ENCODE peak calls at places on chromosome 3, in five cellular contexts. One of them, this sample, is unnamed.

GRCh38 chr3:114404590-114404989 is 110.8 kb downstream of the TIGIT start:
- DNase-seq in Calu3: no peak
- DNase-seq in fibroblast of the conjunctiva: no peak
- DNase-seq in brain microvascular endothelial cell: peak
- DNase-seq in A549: no peak
- DNase-seq in this sample: no peak

GRCh38 chr3:30518201-30518864 is 88.1 kb upstream of the TGFBR2 start:
- DNase-seq in Calu3: no peak
- DNase-seq in fibroblast of the conjunctiva: peak
- DNase-seq in brain microvascular endothelial cell: no peak
- DNase-seq in A549: peak
- DNase-seq in this sample: no peak

GRCh38 chr3:72829701-72830100 is 18.5 kb downstream of the SHQ1 start:
- DNase-seq in Calu3: no peak
- DNase-seq in fibroblast of the conjunctiva: no peak
- DNase-seq in brain microvascular endothelial cell: no peak
- DNase-seq in A549: no peak
- DNase-seq in this sample: no peak

GRCh38 chr3:126339466-126339865 is 17.7 kb downstream of the KLF15 start:
- DNase-seq in Calu3: peak
- DNase-seq in fibroblast of the conjunctiva: no peak
- DNase-seq in brain microvascular endothelial cell: no peak
- DNase-seq in A549: no peak
- DNase-seq in this sample: no peak

GRCh38 chr3:175287361-175287963 is 428.3 kb downstream of the NAALADL2 start:
- DNase-seq in Calu3: no peak
- DNase-seq in fibroblast of the conjunctiva: no peak
- DNase-seq in brain microvascular endothelial cell: peak
- DNase-seq in A549: no peak
- DNase-seq in this sample: no peak

GRCh38 chr3:136753112-136753939 is 1.1 kb upstream of the STAG1 start:
- DNase-seq in Calu3: no peak
- DNase-seq in fibroblast of the conjunctiva: no peak
- DNase-seq in brain microvascular endothelial cell: no peak
- DNase-seq in A549: no peak
- DNase-seq in this sample: no peak

GRCh38 chr3:140093742-140094141 is 158.8 kb downstream of the CLSTN2 start:
- DNase-seq in Calu3: peak
- DNase-seq in fibroblast of the conjunctiva: peak
- DNase-seq in brain microvascular endothelial cell: peak
- DNase-seq in A549: no peak
- DNase-seq in this sample: peak

GRCh38 chr3:76495216-76495615 is 544.7 kb upstream of the ROBO2 start:
- DNase-seq in Calu3: no peak
- DNase-seq in fibroblast of the conjunctiva: no peak
- DNase-seq in brain microvascular endothelial cell: no peak
- DNase-seq in A549: no peak
- DNase-seq in this sample: no peak

GRCh38 chr3:196193037-196193737 is 18.0 kb downstream of the ZDHHC19 start:
- DNase-seq in Calu3: no peak
- DNase-seq in fibroblast of the conjunctiva: no peak
- DNase-seq in brain microvascular endothelial cell: no peak
- DNase-seq in A549: no peak
- DNase-seq in this sample: no peak

GRCh38 chr3:195209836-195210551 is 61.0 kb downstream of the XXYLT1 start:
- DNase-seq in Calu3: no peak
- DNase-seq in fibroblast of the conjunctiva: peak
- DNase-seq in brain microvascular endothelial cell: no peak
- DNase-seq in A549: no peak
- DNase-seq in this sample: no peak

GRCh38 chr3:110625126-110625798 is 446.4 kb upstream of the NECTIN3 start:
- DNase-seq in Calu3: no peak
- DNase-seq in fibroblast of the conjunctiva: no peak
- DNase-seq in brain microvascular endothelial cell: no peak
- DNase-seq in A549: no peak
- DNase-seq in this sample: no peak

GRCh38 chr3:46107682-46108081 is 80.4 kb upstream of the XCR1 start:
- DNase-seq in Calu3: no peak
- DNase-seq in fibroblast of the conjunctiva: no peak
- DNase-seq in brain microvascular endothelial cell: no peak
- DNase-seq in A549: no peak
- DNase-seq in this sample: no peak

GRCh38 chr3:179526989-179527391 is 35.7 kb upstream of the ACTL6A start:
- DNase-seq in Calu3: no peak
- DNase-seq in fibroblast of the conjunctiva: peak
- DNase-seq in brain microvascular endothelial cell: peak
- DNase-seq in A549: no peak
- DNase-seq in this sample: peak

GRCh38 chr3:12143949-12144504 is 14.7 kb downstream of the TIMP4 start:
- DNase-seq in Calu3: no peak
- DNase-seq in fibroblast of the conjunctiva: peak
- DNase-seq in brain microvascular endothelial cell: peak
- DNase-seq in A549: no peak
- DNase-seq in this sample: peak

GRCh38 chr3:69433938-69434263 is 48.0 kb upstream of the FRMD4B start:
- DNase-seq in Calu3: no peak
- DNase-seq in fibroblast of the conjunctiva: no peak
- DNase-seq in brain microvascular endothelial cell: no peak
- DNase-seq in A549: no peak
- DNase-seq in this sample: no peak

GRCh38 chr3:113266738-113267137 is 55.4 kb downstream of the BOC start:
- DNase-seq in Calu3: no peak
- DNase-seq in fibroblast of the conjunctiva: no peak
- DNase-seq in brain microvascular endothelial cell: no peak
- DNase-seq in A549: no peak
- DNase-seq in this sample: no peak

GRCh38 chr3:184155644-184156521 is 706 bp downstream of the DVL3 start:
- DNase-seq in Calu3: peak
- DNase-seq in fibroblast of the conjunctiva: no peak
- DNase-seq in brain microvascular endothelial cell: no peak
- DNase-seq in A549: no peak
- DNase-seq in this sample: no peak

GRCh38 chr3:114213669-114214541 is 23.5 kb downstream of the ZNF80 start:
- DNase-seq in Calu3: peak
- DNase-seq in fibroblast of the conjunctiva: peak
- DNase-seq in brain microvascular endothelial cell: peak
- DNase-seq in A549: no peak
- DNase-seq in this sample: peak

GRCh38 chr3:144344925-144345548 is 373.4 kb downstream of the DIPK2A start:
- DNase-seq in Calu3: no peak
- DNase-seq in fibroblast of the conjunctiva: no peak
- DNase-seq in brain microvascular endothelial cell: no peak
- DNase-seq in A549: no peak
- DNase-seq in this sample: no peak

GRCh38 chr3:17130956-17131355 is 246.2 kb downstream of the PLCL2 start:
- DNase-seq in Calu3: no peak
- DNase-seq in fibroblast of the conjunctiva: no peak
- DNase-seq in brain microvascular endothelial cell: no peak
- DNase-seq in A549: no peak
- DNase-seq in this sample: no peak

GRCh38 chr3:183260167-183260904 is 7.3 kb downstream of the B3GNT5 start:
- DNase-seq in Calu3: no peak
- DNase-seq in fibroblast of the conjunctiva: peak
- DNase-seq in brain microvascular endothelial cell: no peak
- DNase-seq in A549: no peak
- DNase-seq in this sample: no peak

GRCh38 chr3:42547401-42547945 is 34.3 kb downstream of the SEC22C start:
- DNase-seq in Calu3: peak
- DNase-seq in fibroblast of the conjunctiva: peak
- DNase-seq in brain microvascular endothelial cell: peak
- DNase-seq in A549: peak
- DNase-seq in this sample: no peak

GRCh38 chr3:174216019-174216418 is 643.1 kb upstream of the NAALADL2 start:
- DNase-seq in Calu3: no peak
- DNase-seq in fibroblast of the conjunctiva: no peak
- DNase-seq in brain microvascular endothelial cell: no peak
- DNase-seq in A549: no peak
- DNase-seq in this sample: no peak

GRCh38 chr3:51750878-51751277 is 28.2 kb downstream of the IQCF6 start:
- DNase-seq in Calu3: no peak
- DNase-seq in fibroblast of the conjunctiva: no peak
- DNase-seq in brain microvascular endothelial cell: no peak
- DNase-seq in A549: no peak
- DNase-seq in this sample: no peak

GRCh38 chr3:45277636-45278035 is 51.5 kb upstream of the TMEM158 start:
- DNase-seq in Calu3: no peak
- DNase-seq in fibroblast of the conjunctiva: no peak
- DNase-seq in brain microvascular endothelial cell: no peak
- DNase-seq in A549: no peak
- DNase-seq in this sample: no peak

GRCh38 chr3:33751320-33751719 is 33.3 kb upstream of the CLASP2 start:
- DNase-seq in Calu3: no peak
- DNase-seq in fibroblast of the conjunctiva: no peak
- DNase-seq in brain microvascular endothelial cell: no peak
- DNase-seq in A549: no peak
- DNase-seq in this sample: no peak

GRCh38 chr3:14225421-14225820 is 46.8 kb downstream of the LSM3 start:
- DNase-seq in Calu3: peak
- DNase-seq in fibroblast of the conjunctiva: no peak
- DNase-seq in brain microvascular endothelial cell: no peak
- DNase-seq in A549: no peak
- DNase-seq in this sample: no peak

GRCh38 chr3:48440590-48440958 is 517 bp downstream of the TMA7 start:
- DNase-seq in Calu3: no peak
- DNase-seq in fibroblast of the conjunctiva: no peak
- DNase-seq in brain microvascular endothelial cell: no peak
- DNase-seq in A549: no peak
- DNase-seq in this sample: no peak

GRCh38 chr3:13427662-13428603 is 7.8 kb upstream of the NUP210 start:
- DNase-seq in Calu3: no peak
- DNase-seq in fibroblast of the conjunctiva: no peak
- DNase-seq in brain microvascular endothelial cell: no peak
- DNase-seq in A549: no peak
- DNase-seq in this sample: no peak

GRCh38 chr3:188242426-188243123 is 88.6 kb downstream of the LPP start:
- DNase-seq in Calu3: no peak
- DNase-seq in fibroblast of the conjunctiva: no peak
- DNase-seq in brain microvascular endothelial cell: no peak
- DNase-seq in A549: no peak
- DNase-seq in this sample: no peak

GRCh38 chr3:112327371-112327951 is 5.5 kb upstream of the CD200 start:
- DNase-seq in Calu3: peak
- DNase-seq in fibroblast of the conjunctiva: peak
- DNase-seq in brain microvascular endothelial cell: peak
- DNase-seq in A549: peak
- DNase-seq in this sample: no peak

GRCh38 chr3:159322322-159322939 is 520.6 kb downstream of the MFSD1 start:
- DNase-seq in Calu3: no peak
- DNase-seq in fibroblast of the conjunctiva: peak
- DNase-seq in brain microvascular endothelial cell: peak
- DNase-seq in A549: peak
- DNase-seq in this sample: no peak

GRCh38 chr3:161149529-161149928 is 44.4 kb upstream of the B3GALNT1 start:
- DNase-seq in Calu3: no peak
- DNase-seq in fibroblast of the conjunctiva: peak
- DNase-seq in brain microvascular endothelial cell: peak
- DNase-seq in A549: no peak
- DNase-seq in this sample: no peak

GRCh38 chr3:11764931-11765363 is 81.7 kb downstream of the TAMM41 start:
- DNase-seq in Calu3: peak
- DNase-seq in fibroblast of the conjunctiva: no peak
- DNase-seq in brain microvascular endothelial cell: peak
- DNase-seq in A549: no peak
- DNase-seq in this sample: peak

GRCh38 chr3:129557737-129558037 is 14.7 kb downstream of the H1-8 start:
- DNase-seq in Calu3: no peak
- DNase-seq in fibroblast of the conjunctiva: no peak
- DNase-seq in brain microvascular endothelial cell: no peak
- DNase-seq in A549: no peak
- DNase-seq in this sample: no peak

GRCh38 chr3:111810909-111811308 is 48.2 kb upstream of the PHLDB2 start:
- DNase-seq in Calu3: no peak
- DNase-seq in fibroblast of the conjunctiva: peak
- DNase-seq in brain microvascular endothelial cell: peak
- DNase-seq in A549: no peak
- DNase-seq in this sample: peak